ENCODE peak calls at places on chromosomes 12 and 14, in four cellular contexts. B, S, J and R are unnamed samples.

GRCh38 chr12:71710276-71711125 is 24.6 kb downstream of the TMEM19 start:
- DNase-seq in S (no peak), B (peak), J (no peak), R (no peak)

GRCh38 chr14:75981426-75981825 is 369 bp downstream of the TGFB3 start:
- DNase-seq in S (peak), B (no peak), J (peak), R (peak)

GRCh38 chr12:125403145-125403789 is 338.0 kb downstream of the AACS start:
- DNase-seq in B (peak), J (no peak), S (no peak), R (peak)

GRCh38 chr14:58638231-58639205 is 756 bp downstream of the DACT1 start:
- DNase-seq in S (peak), B (peak), J (peak), R (peak)

GRCh38 chr12:131894981-131895639 is 688 bp downstream of the ULK1 start:
- DNase-seq in S (peak), J (no peak), B (no peak), R (peak)

GRCh38 chr14:65926935-65927700 is 514.6 kb downstream of the FUT8 start:
- DNase-seq in B (no peak), J (no peak), S (no peak), R (no peak)

GRCh38 chr14:81268016-81268416 is 47.3 kb upstream of the GTF2A1 start:
- DNase-seq in S (no peak), B (no peak), J (no peak), R (no peak)

GRCh38 chr14:35533357-35534129 is 421 bp upstream of the INSM2 start:
- DNase-seq in S (peak), B (peak), J (peak), R (peak)